ENCODE peak calls at places on chromosome 6, in five cellular contexts. One of them, this sample, is unnamed.

GRCh38 chr6:149289192-149289741 is 28.2 kb upstream of the TAB2 start:
- DNase-seq in AG09309: no peak
- DNase-seq in dorsolateral prefrontal cortex: no peak
- DNase-seq in fibroblast of mammary gland: peak; percentile 16
- DNase-seq in mammary epithelial cell: no peak
- DNase-seq in this sample: no peak

GRCh38 chr6:7628915-7629314 is 38.9 kb downstream of the SNRNP48 start:
- DNase-seq in AG09309: no peak
- DNase-seq in dorsolateral prefrontal cortex: no peak
- DNase-seq in fibroblast of mammary gland: peak; percentile 57
- DNase-seq in mammary epithelial cell: no peak
- DNase-seq in this sample: no peak

GRCh38 chr6:105890521-105891244 is 195.5 kb upstream of the PRDM1 start:
- DNase-seq in AG09309: no peak
- DNase-seq in dorsolateral prefrontal cortex: no peak
- DNase-seq in fibroblast of mammary gland: no peak
- DNase-seq in mammary epithelial cell: peak; percentile 61
- DNase-seq in this sample: no peak

GRCh38 chr6:48998574-48998973 is 464.5 kb downstream of the MMUT start:
- DNase-seq in AG09309: no peak
- DNase-seq in dorsolateral prefrontal cortex: no peak
- DNase-seq in fibroblast of mammary gland: no peak
- DNase-seq in mammary epithelial cell: no peak
- DNase-seq in this sample: no peak

GRCh38 chr6:111978826-111979225 is 75.1 kb upstream of the CCN6 start:
- DNase-seq in AG09309: no peak
- DNase-seq in dorsolateral prefrontal cortex: no peak
- DNase-seq in fibroblast of mammary gland: no peak
- DNase-seq in mammary epithelial cell: peak; percentile 51
- DNase-seq in this sample: no peak

GRCh38 chr6:154765273-154765672 is 32.1 kb downstream of the SCAF8 start:
- DNase-seq in AG09309: no peak
- DNase-seq in dorsolateral prefrontal cortex: no peak
- DNase-seq in fibroblast of mammary gland: no peak
- DNase-seq in mammary epithelial cell: no peak
- DNase-seq in this sample: no peak

GRCh38 chr6:131387706-131388455 is 185.1 kb upstream of the ARG1 start:
- DNase-seq in AG09309: no peak
- DNase-seq in dorsolateral prefrontal cortex: no peak
- DNase-seq in fibroblast of mammary gland: peak; percentile 18
- DNase-seq in mammary epithelial cell: no peak
- DNase-seq in this sample: no peak

GRCh38 chr6:168596316-168596715 is 155.3 kb downstream of the SMOC2 start:
- DNase-seq in AG09309: no peak
- DNase-seq in dorsolateral prefrontal cortex: no peak
- DNase-seq in fibroblast of mammary gland: no peak
- DNase-seq in mammary epithelial cell: no peak
- DNase-seq in this sample: no peak

GRCh38 chr6:10315034-10315433 is 99.8 kb downstream of the TFAP2A start:
- DNase-seq in AG09309: no peak
- DNase-seq in dorsolateral prefrontal cortex: no peak
- DNase-seq in fibroblast of mammary gland: no peak
- DNase-seq in mammary epithelial cell: no peak
- DNase-seq in this sample: no peak

GRCh38 chr6:145699462-145699861 is 35.9 kb downstream of the EPM2A start:
- DNase-seq in AG09309: no peak
- DNase-seq in dorsolateral prefrontal cortex: no peak
- DNase-seq in fibroblast of mammary gland: peak; percentile 81
- DNase-seq in mammary epithelial cell: peak; percentile 60
- DNase-seq in this sample: peak; percentile 68

GRCh38 chr6:2794171-2794730 is 29.1 kb downstream of the WRNIP1 start:
- DNase-seq in AG09309: no peak
- DNase-seq in dorsolateral prefrontal cortex: no peak
- DNase-seq in fibroblast of mammary gland: peak; percentile 45
- DNase-seq in mammary epithelial cell: peak; percentile 71
- DNase-seq in this sample: no peak

GRCh38 chr6:113595921-113596376 is 261.2 kb upstream of the MARCKS start:
- DNase-seq in AG09309: peak; percentile 88
- DNase-seq in dorsolateral prefrontal cortex: no peak
- DNase-seq in fibroblast of mammary gland: peak; percentile 52
- DNase-seq in mammary epithelial cell: no peak
- DNase-seq in this sample: peak; percentile 95

GRCh38 chr6:116011096-116011401 is 49.6 kb downstream of the FRK start:
- DNase-seq in AG09309: no peak
- DNase-seq in dorsolateral prefrontal cortex: no peak
- DNase-seq in fibroblast of mammary gland: no peak
- DNase-seq in mammary epithelial cell: peak; percentile 30
- DNase-seq in this sample: no peak
- H3K4me3 ChIP-seq in AG09309: no peak overlapping the region
- H3K4me3 ChIP-seq in dorsolateral prefrontal cortex: peak overlapping the region; percentile 21
- H3K4me3 ChIP-seq in fibroblast of mammary gland: no peak overlapping the region
- H3K4me3 ChIP-seq in mammary epithelial cell: no peak overlapping the region
- H3K4me3 ChIP-seq in this sample: no peak overlapping the region

GRCh38 chr6:434051-434705 is 42.6 kb downstream of the IRF4 start:
- DNase-seq in AG09309: no peak
- DNase-seq in dorsolateral prefrontal cortex: no peak
- DNase-seq in fibroblast of mammary gland: no peak
- DNase-seq in mammary epithelial cell: no peak
- DNase-seq in this sample: no peak
- H3K4me3 ChIP-seq in AG09309: no peak overlapping the region
- H3K4me3 ChIP-seq in dorsolateral prefrontal cortex: no peak overlapping the region
- H3K4me3 ChIP-seq in fibroblast of mammary gland: no peak overlapping the region
- H3K4me3 ChIP-seq in mammary epithelial cell: no peak overlapping the region
- H3K4me3 ChIP-seq in this sample: no peak overlapping the region

GRCh38 chr6:1390805-1391511 is 1.6 kb downstream of the FOXF2 start:
- DNase-seq in AG09309: no peak
- DNase-seq in dorsolateral prefrontal cortex: no peak
- DNase-seq in fibroblast of mammary gland: peak; percentile 49
- DNase-seq in mammary epithelial cell: no peak
- DNase-seq in this sample: peak; percentile 19

GRCh38 chr6:1393641-1394283 is 4.4 kb downstream of the FOXF2 start:
- DNase-seq in AG09309: no peak
- DNase-seq in dorsolateral prefrontal cortex: no peak
- DNase-seq in fibroblast of mammary gland: no peak
- DNase-seq in mammary epithelial cell: no peak
- DNase-seq in this sample: no peak

GRCh38 chr6:1392813-1393640 is 3.7 kb downstream of the FOXF2 start:
- DNase-seq in AG09309: no peak
- DNase-seq in dorsolateral prefrontal cortex: no peak
- DNase-seq in fibroblast of mammary gland: no peak
- DNase-seq in mammary epithelial cell: no peak
- DNase-seq in this sample: no peak

GRCh38 chr6:1390071-1390804 is 862 bp downstream of the FOXF2 start:
- DNase-seq in AG09309: peak; percentile 33
- DNase-seq in dorsolateral prefrontal cortex: no peak
- DNase-seq in fibroblast of mammary gland: peak; percentile 61
- DNase-seq in mammary epithelial cell: peak; percentile 34
- DNase-seq in this sample: peak; percentile 22

DNA sequence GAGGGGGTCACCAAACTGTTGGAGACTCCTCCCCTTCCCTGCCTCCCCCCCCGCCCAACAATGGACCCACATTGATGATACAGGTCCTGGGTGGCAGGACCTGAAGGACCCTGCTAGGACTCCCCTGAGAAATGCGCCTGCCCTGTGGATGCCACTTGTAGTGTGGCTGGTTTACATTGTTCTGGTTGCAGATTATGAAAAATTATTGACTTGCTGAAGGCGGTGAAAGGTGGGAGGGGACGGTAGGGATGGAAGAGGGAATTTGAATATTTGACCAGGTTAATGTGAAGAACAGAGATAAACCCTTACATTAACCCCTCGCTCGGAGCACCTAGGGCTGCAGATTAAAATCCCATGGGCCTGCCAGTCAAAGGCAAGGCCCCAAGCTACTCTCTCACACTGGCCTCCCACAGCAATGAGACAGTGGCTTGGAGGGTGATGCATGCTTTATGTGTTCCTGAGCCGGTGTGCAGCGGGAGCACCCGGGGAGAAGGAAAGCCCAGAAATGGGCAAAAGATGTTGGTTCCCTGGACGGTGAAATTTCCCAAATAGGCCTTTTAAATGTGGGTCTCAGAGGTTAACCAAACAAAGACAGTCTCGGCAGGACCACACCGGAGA is 2.4 kb downstream of the FOXF2 start:
- DNase-seq in AG09309: no peak
- DNase-seq in dorsolateral prefrontal cortex: no peak
- DNase-seq in fibroblast of mammary gland: no peak
- DNase-seq in mammary epithelial cell: no peak
- DNase-seq in this sample: no peak
- H3K4me3 ChIP-seq in AG09309: peak overlapping the region; percentile 70
- H3K4me3 ChIP-seq in dorsolateral prefrontal cortex: peak overlapping the region; percentile 56
- H3K4me3 ChIP-seq in fibroblast of mammary gland: peak overlapping the region; percentile 55
- H3K4me3 ChIP-seq in mammary epithelial cell: no peak overlapping the region
- H3K4me3 ChIP-seq in this sample: peak overlapping the region; percentile 53

GRCh38 chr6:162868397-162868796 is 140.6 kb downstream of the PACRG start:
- DNase-seq in AG09309: no peak
- DNase-seq in dorsolateral prefrontal cortex: no peak
- DNase-seq in fibroblast of mammary gland: no peak
- DNase-seq in mammary epithelial cell: no peak
- DNase-seq in this sample: no peak

GRCh38 chr6:162871966-162872365 is 144.2 kb downstream of the PACRG start:
- DNase-seq in AG09309: no peak
- DNase-seq in dorsolateral prefrontal cortex: no peak
- DNase-seq in fibroblast of mammary gland: no peak
- DNase-seq in mammary epithelial cell: no peak
- DNase-seq in this sample: no peak

GRCh38 chr6:162875070-162875469 is 147.3 kb downstream of the PACRG start:
- DNase-seq in AG09309: no peak
- DNase-seq in dorsolateral prefrontal cortex: no peak
- DNase-seq in fibroblast of mammary gland: no peak
- DNase-seq in mammary epithelial cell: no peak
- DNase-seq in this sample: no peak

DNA sequence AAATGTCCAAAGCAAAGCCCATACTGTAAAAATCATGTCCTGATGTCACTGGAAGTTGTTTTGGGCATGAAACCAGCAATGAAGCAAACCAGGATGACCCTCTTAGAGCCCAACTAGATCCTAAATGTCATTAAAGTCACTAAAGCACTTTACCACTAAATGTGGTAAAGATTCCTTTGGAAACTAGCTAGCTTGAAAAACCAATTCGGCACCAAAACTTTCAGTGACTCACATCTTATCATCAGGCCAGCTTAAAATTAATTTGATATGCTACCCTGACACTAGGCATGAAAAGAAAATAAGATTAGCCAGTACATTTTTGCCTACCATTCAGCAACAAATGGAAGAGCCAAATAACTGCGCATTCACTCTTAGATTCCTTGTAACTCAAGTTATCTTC is 145.8 kb downstream of the PACRG start:
- DNase-seq in AG09309: no peak
- DNase-seq in dorsolateral prefrontal cortex: no peak
- DNase-seq in fibroblast of mammary gland: no peak
- DNase-seq in mammary epithelial cell: no peak
- DNase-seq in this sample: no peak
- H3K4me3 ChIP-seq in AG09309: no peak overlapping the region
- H3K4me3 ChIP-seq in dorsolateral prefrontal cortex: no peak overlapping the region
- H3K4me3 ChIP-seq in fibroblast of mammary gland: no peak overlapping the region
- H3K4me3 ChIP-seq in mammary epithelial cell: no peak overlapping the region
- H3K4me3 ChIP-seq in this sample: no peak overlapping the region

GRCh38 chr6:158004696-158005095 is 23.0 kb downstream of the SYNJ2 start:
- DNase-seq in AG09309: no peak
- DNase-seq in dorsolateral prefrontal cortex: peak; percentile 32
- DNase-seq in fibroblast of mammary gland: no peak
- DNase-seq in mammary epithelial cell: no peak
- DNase-seq in this sample: no peak
- H3K4me3 ChIP-seq in AG09309: no peak overlapping the region
- H3K4me3 ChIP-seq in dorsolateral prefrontal cortex: no peak overlapping the region
- H3K4me3 ChIP-seq in fibroblast of mammary gland: no peak overlapping the region
- H3K4me3 ChIP-seq in mammary epithelial cell: no peak overlapping the region
- H3K4me3 ChIP-seq in this sample: no peak overlapping the region

GRCh38 chr6:167015302-167015701 is 16.1 kb downstream of the CEP43 start:
- DNase-seq in AG09309: no peak
- DNase-seq in dorsolateral prefrontal cortex: no peak
- DNase-seq in fibroblast of mammary gland: no peak
- DNase-seq in mammary epithelial cell: no peak
- DNase-seq in this sample: no peak

GRCh38 chr6:167013946-167014345 is 14.7 kb downstream of the CEP43 start:
- DNase-seq in AG09309: no peak
- DNase-seq in dorsolateral prefrontal cortex: no peak
- DNase-seq in fibroblast of mammary gland: no peak
- DNase-seq in mammary epithelial cell: no peak
- DNase-seq in this sample: no peak

GRCh38 chr6:167007930-167008329 is 8.7 kb downstream of the CEP43 start:
- DNase-seq in AG09309: no peak
- DNase-seq in dorsolateral prefrontal cortex: no peak
- DNase-seq in fibroblast of mammary gland: no peak
- DNase-seq in mammary epithelial cell: no peak
- DNase-seq in this sample: no peak

GRCh38 chr6:167013067-167013466 is 13.9 kb downstream of the CEP43 start:
- DNase-seq in AG09309: no peak
- DNase-seq in dorsolateral prefrontal cortex: no peak
- DNase-seq in fibroblast of mammary gland: no peak
- DNase-seq in mammary epithelial cell: no peak
- DNase-seq in this sample: no peak
- H3K4me3 ChIP-seq in AG09309: no peak overlapping the region
- H3K4me3 ChIP-seq in dorsolateral prefrontal cortex: no peak overlapping the region
- H3K4me3 ChIP-seq in fibroblast of mammary gland: no peak overlapping the region
- H3K4me3 ChIP-seq in mammary epithelial cell: no peak overlapping the region
- H3K4me3 ChIP-seq in this sample: no peak overlapping the region

This sample was measured in skeletal muscle cell.